ENCODE peak calls at places on chromosome 22, in six cellular contexts. One of them, this sample, is unnamed.

GRCh38 chr22:27115816-27116256 is 458.4 kb downstream of the MIAT start:
- DNase-seq in fibroblast of the aortic adventitia: peak; percentile 63
- DNase-seq in Caco-2: peak; percentile 52
- DNase-seq in GM12865: no peak
- DNase-seq in Peyer's patch: no peak
- DNase-seq in AG10803: peak; percentile 79
- DNase-seq in this sample: peak; percentile 81

GRCh38 chr22:33884829-33885228 is 35.4 kb downstream of the LARGE1 start:
- DNase-seq in GM12865: no peak
- DNase-seq in Peyer's patch: no peak
- DNase-seq in AG10803: no peak
- DNase-seq in Caco-2: no peak
- DNase-seq in fibroblast of the aortic adventitia: no peak
- DNase-seq in this sample: no peak

GRCh38 chr22:49004484-49005399 is 822.9 kb downstream of the BRD1 start:
- DNase-seq in Caco-2: no peak
- DNase-seq in GM12865: no peak
- DNase-seq in fibroblast of the aortic adventitia: no peak
- DNase-seq in AG10803: no peak
- DNase-seq in Peyer's patch: no peak
- DNase-seq in this sample: no peak

GRCh38 chr22:17969732-17970131 is 54.6 kb downstream of the MICAL3 start:
- DNase-seq in Peyer's patch: no peak
- DNase-seq in GM12865: no peak
- DNase-seq in Caco-2: no peak
- DNase-seq in fibroblast of the aortic adventitia: peak; percentile 86
- DNase-seq in AG10803: peak; percentile 90
- DNase-seq in this sample: peak; percentile 96

GRCh38 chr22:36433318-36434231 is 45.8 kb upstream of the MYH9 start:
- DNase-seq in AG10803: no peak
- DNase-seq in Peyer's patch: no peak
- DNase-seq in fibroblast of the aortic adventitia: no peak
- DNase-seq in GM12865: no peak
- DNase-seq in Caco-2: no peak
- DNase-seq in this sample: no peak

GRCh38 chr22:22159384-22159783 is 85.2 kb upstream of the VPREB1 start:
- DNase-seq in GM12865: no peak
- DNase-seq in fibroblast of the aortic adventitia: no peak
- DNase-seq in AG10803: no peak
- DNase-seq in Caco-2: no peak
- DNase-seq in Peyer's patch: no peak
- DNase-seq in this sample: no peak

GRCh38 chr22:23268877-23269276 is 88.6 kb downstream of the BCR start:
- DNase-seq in Caco-2: no peak
- DNase-seq in Peyer's patch: peak; percentile 44
- DNase-seq in GM12865: peak; percentile 77
- DNase-seq in AG10803: no peak
- DNase-seq in fibroblast of the aortic adventitia: no peak
- DNase-seq in this sample: no peak

GRCh38 chr22:32733900-32734299 is 67.6 kb upstream of the TIMP3 start:
- DNase-seq in fibroblast of the aortic adventitia: no peak
- DNase-seq in Caco-2: no peak
- DNase-seq in Peyer's patch: no peak
- DNase-seq in AG10803: no peak
- DNase-seq in GM12865: no peak
- DNase-seq in this sample: no peak

GRCh38 chr22:35534091-35534490 is 6.5 kb upstream of the RASD2 start:
- DNase-seq in AG10803: no peak
- DNase-seq in fibroblast of the aortic adventitia: no peak
- DNase-seq in GM12865: peak; percentile 12
- DNase-seq in Caco-2: no peak
- DNase-seq in Peyer's patch: no peak
- DNase-seq in this sample: no peak

GRCh38 chr22:36280379-36280778 is 27.4 kb downstream of the APOL1 start:
- DNase-seq in AG10803: no peak
- DNase-seq in Peyer's patch: no peak
- DNase-seq in Caco-2: no peak
- DNase-seq in fibroblast of the aortic adventitia: no peak
- DNase-seq in GM12865: no peak
- DNase-seq in this sample: no peak

GRCh38 chr22:25780673-25781072 is 38.7 kb downstream of the MYO18B start:
- DNase-seq in Peyer's patch: no peak
- DNase-seq in AG10803: no peak
- DNase-seq in GM12865: no peak
- DNase-seq in Caco-2: no peak
- DNase-seq in fibroblast of the aortic adventitia: no peak
- DNase-seq in this sample: no peak

GRCh38 chr22:26949193-26949592 is 291.8 kb downstream of the MIAT start:
- DNase-seq in Peyer's patch: no peak
- DNase-seq in AG10803: no peak
- DNase-seq in fibroblast of the aortic adventitia: peak; percentile 32
- DNase-seq in GM12865: peak; percentile 12
- DNase-seq in Caco-2: peak; percentile 51
- DNase-seq in this sample: peak; percentile 8

GRCh38 chr22:49522582-49523373 is 304.9 kb downstream of the BRD1 start:
- DNase-seq in Peyer's patch: no peak
- DNase-seq in Caco-2: no peak
- DNase-seq in GM12865: no peak
- DNase-seq in AG10803: no peak
- DNase-seq in fibroblast of the aortic adventitia: no peak
- DNase-seq in this sample: no peak

GRCh38 chr22:22748756-22749155 is 104.3 kb downstream of the GGTLC2 start:
- DNase-seq in Peyer's patch: no peak
- DNase-seq in Caco-2: no peak
- DNase-seq in GM12865: no peak
- DNase-seq in fibroblast of the aortic adventitia: no peak
- DNase-seq in AG10803: no peak
- DNase-seq in this sample: no peak

GRCh38 chr22:36330655-36331305 is 57.0 kb downstream of the MYH9 start:
- DNase-seq in Caco-2: no peak
- DNase-seq in Peyer's patch: no peak
- DNase-seq in AG10803: peak; percentile 51
- DNase-seq in GM12865: peak; percentile 26
- DNase-seq in fibroblast of the aortic adventitia: peak; percentile 77
- DNase-seq in this sample: peak; percentile 67

GRCh38 chr22:35552186-35552842 is 11.7 kb downstream of the RASD2 start:
- DNase-seq in Peyer's patch: peak; percentile 82
- DNase-seq in AG10803: no peak
- DNase-seq in fibroblast of the aortic adventitia: no peak
- DNase-seq in GM12865: peak; percentile 72
- DNase-seq in Caco-2: no peak
- DNase-seq in this sample: peak; percentile 79

GRCh38 chr22:28925916-28926315 is 42.5 kb downstream of the ZNRF3 start:
- DNase-seq in fibroblast of the aortic adventitia: no peak
- DNase-seq in Caco-2: no peak
- DNase-seq in AG10803: no peak
- DNase-seq in GM12865: no peak
- DNase-seq in Peyer's patch: no peak
- DNase-seq in this sample: no peak

GRCh38 chr22:34225278-34225677 is 305.0 kb upstream of the LARGE1 start:
- DNase-seq in AG10803: no peak
- DNase-seq in fibroblast of the aortic adventitia: no peak
- DNase-seq in Caco-2: no peak
- DNase-seq in Peyer's patch: no peak
- DNase-seq in GM12865: no peak
- DNase-seq in this sample: no peak

GRCh38 chr22:36373258-36373579 is 14.5 kb downstream of the MYH9 start:
- DNase-seq in Caco-2: no peak
- DNase-seq in AG10803: no peak
- DNase-seq in fibroblast of the aortic adventitia: no peak
- DNase-seq in Peyer's patch: no peak
- DNase-seq in GM12865: no peak
- DNase-seq in this sample: no peak

GRCh38 chr22:32308934-32309333 is 48.7 kb upstream of the RFPL3 start:
- DNase-seq in Caco-2: no peak
- DNase-seq in Peyer's patch: no peak
- DNase-seq in fibroblast of the aortic adventitia: no peak
- DNase-seq in GM12865: no peak
- DNase-seq in AG10803: no peak
- DNase-seq in this sample: no peak

GRCh38 chr22:49307870-49308269 is 519.8 kb downstream of the BRD1 start:
- DNase-seq in GM12865: no peak
- DNase-seq in fibroblast of the aortic adventitia: no peak
- DNase-seq in Caco-2: no peak
- DNase-seq in AG10803: no peak
- DNase-seq in Peyer's patch: no peak
- DNase-seq in this sample: no peak

GRCh38 chr22:25747245-25747944 is 5.4 kb downstream of the MYO18B start:
- DNase-seq in GM12865: no peak
- DNase-seq in fibroblast of the aortic adventitia: peak; percentile 97
- DNase-seq in Caco-2: no peak
- DNase-seq in AG10803: peak; percentile 94
- DNase-seq in Peyer's patch: no peak
- DNase-seq in this sample: peak; percentile 85

GRCh38 chr22:27534720-27535125 is 266.8 kb downstream of the MN1 start:
- DNase-seq in Caco-2: peak; percentile 39
- DNase-seq in Peyer's patch: no peak
- DNase-seq in GM12865: no peak
- DNase-seq in fibroblast of the aortic adventitia: peak; percentile 94
- DNase-seq in AG10803: peak; percentile 97
- DNase-seq in this sample: peak; percentile 92

GRCh38 chr22:26581026-26581425 is 8.9 kb downstream of the TPST2 start:
- DNase-seq in GM12865: no peak
- DNase-seq in fibroblast of the aortic adventitia: no peak
- DNase-seq in AG10803: no peak
- DNase-seq in Peyer's patch: no peak
- DNase-seq in Caco-2: no peak
- DNase-seq in this sample: no peak

GRCh38 chr22:28716686-28717085 is 24.9 kb downstream of the CHEK2 start:
- DNase-seq in fibroblast of the aortic adventitia: no peak
- DNase-seq in Caco-2: no peak
- DNase-seq in AG10803: peak; percentile 39
- DNase-seq in GM12865: no peak
- DNase-seq in Peyer's patch: no peak
- DNase-seq in this sample: peak; percentile 88

GRCh38 chr22:50169181-50169759 is 1.3 kb upstream of the PANX2 start:
- DNase-seq in fibroblast of the aortic adventitia: no peak
- DNase-seq in Peyer's patch: no peak
- DNase-seq in AG10803: no peak
- DNase-seq in GM12865: no peak
- DNase-seq in Caco-2: no peak
- DNase-seq in this sample: no peak

DNA sequence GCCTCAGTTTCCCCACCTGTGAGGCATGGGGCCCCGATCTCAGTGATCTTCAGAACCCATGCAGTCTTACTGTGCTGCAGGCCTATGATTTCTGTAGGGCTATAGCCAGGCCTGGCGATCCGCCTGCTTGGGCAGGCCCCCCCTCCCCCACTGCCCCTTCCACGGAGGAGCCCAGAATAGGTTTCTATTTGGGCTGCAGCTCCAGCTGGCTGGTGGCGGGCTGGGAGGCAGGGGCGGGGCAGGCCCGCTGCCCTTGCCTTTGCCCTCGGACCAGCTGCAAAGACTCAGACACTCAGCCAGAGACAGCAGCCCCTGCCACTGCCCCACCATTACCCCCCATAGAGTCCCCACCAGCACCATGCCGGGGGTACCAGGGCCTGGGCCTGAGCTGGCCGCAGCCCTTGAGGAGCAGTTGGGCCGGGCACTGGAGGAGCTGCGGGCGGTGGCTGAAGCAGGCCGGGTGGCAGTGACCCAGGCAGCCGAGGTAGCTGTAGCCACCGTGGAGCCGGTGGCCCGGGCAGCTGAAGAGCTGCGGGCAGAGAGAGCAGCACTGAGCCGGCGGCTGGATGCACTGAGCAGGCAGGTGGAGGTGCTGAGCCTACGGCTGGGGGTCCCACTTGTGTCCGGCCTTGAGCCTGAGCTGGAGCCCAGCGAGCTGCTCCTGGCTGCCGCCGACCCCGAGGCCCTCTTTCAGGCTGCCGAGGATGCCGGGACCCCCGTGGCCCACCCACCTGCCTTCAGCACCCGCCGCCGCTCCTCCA is 12.2 kb downstream of the SMTN start:
- DNase-seq in fibroblast of the aortic adventitia: no peak
- DNase-seq in GM12865: no peak
- DNase-seq in Caco-2: no peak
- DNase-seq in AG10803: no peak
- DNase-seq in Peyer's patch: no peak
- DNase-seq in this sample: no peak
- H3K4me3 ChIP-seq in fibroblast of the aortic adventitia: no peak overlapping the region
- H3K4me3 ChIP-seq in GM12865: no peak overlapping the region
- H3K4me3 ChIP-seq in Caco-2: no peak overlapping the region
- H3K4me3 ChIP-seq in AG10803: no peak overlapping the region
- H3K4me3 ChIP-seq in Peyer's patch: peak overlapping the region; percentile 36
- H3K4me3 ChIP-seq in this sample: no peak overlapping the region

GRCh38 chr22:43895986-43896645 is 4.3 kb upstream of the PNPLA5 start:
- DNase-seq in Caco-2: no peak
- DNase-seq in fibroblast of the aortic adventitia: no peak
- DNase-seq in Peyer's patch: no peak
- DNase-seq in GM12865: no peak
- DNase-seq in AG10803: no peak
- DNase-seq in this sample: no peak
- TF ChIP-seq CTCF in Caco-2: no peak
- TF ChIP-seq CTCF in fibroblast of the aortic adventitia: no peak
- TF ChIP-seq CTCF in Peyer's patch: no peak
- TF ChIP-seq CTCF in GM12865: no peak
- TF ChIP-seq CTCF in AG10803: peak; percentile 3
- TF ChIP-seq CTCF in this sample: no peak

GRCh38 chr22:38069372-38070249 is 12.4 kb downstream of the PICK1 start:
- DNase-seq in GM12865: no peak
- DNase-seq in Caco-2: no peak
- DNase-seq in fibroblast of the aortic adventitia: peak; percentile 55
- DNase-seq in AG10803: peak; percentile 44
- DNase-seq in Peyer's patch: no peak
- DNase-seq in this sample: peak; percentile 69
- H3K4me3 ChIP-seq in GM12865: no peak overlapping the region
- H3K4me3 ChIP-seq in Caco-2: no peak overlapping the region
- H3K4me3 ChIP-seq in fibroblast of the aortic adventitia: no peak overlapping the region
- H3K4me3 ChIP-seq in AG10803: no peak overlapping the region
- H3K4me3 ChIP-seq in Peyer's patch: no peak overlapping the region
- H3K4me3 ChIP-seq in this sample: no peak overlapping the region

GRCh38 chr22:38097557-38098409 is 12.7 kb downstream of the BAIAP2L2 start:
- DNase-seq in Peyer's patch: no peak
- DNase-seq in GM12865: peak; percentile 20
- DNase-seq in Caco-2: no peak
- DNase-seq in AG10803: no peak
- DNase-seq in fibroblast of the aortic adventitia: peak; percentile 15
- DNase-seq in this sample: peak; percentile 54
- TF ChIP-seq CTCF in Peyer's patch: peak; percentile 3
- TF ChIP-seq CTCF in GM12865: peak; percentile 23
- TF ChIP-seq CTCF in Caco-2: no peak
- TF ChIP-seq CTCF in AG10803: peak; percentile 40
- TF ChIP-seq CTCF in fibroblast of the aortic adventitia: peak; percentile 48
- TF ChIP-seq CTCF in this sample: peak; percentile 75

GRCh38 chr22:39558254-39558727 is 12.3 kb upstream of the CACNA1I start:
- DNase-seq in fibroblast of the aortic adventitia: no peak
- DNase-seq in Peyer's patch: no peak
- DNase-seq in GM12865: no peak
- DNase-seq in AG10803: no peak
- DNase-seq in Caco-2: no peak
- DNase-seq in this sample: no peak
- H3K4me3 ChIP-seq in fibroblast of the aortic adventitia: no peak overlapping the region
- H3K4me3 ChIP-seq in Peyer's patch: peak overlapping the region; percentile 39
- H3K4me3 ChIP-seq in GM12865: no peak overlapping the region
- H3K4me3 ChIP-seq in AG10803: no peak overlapping the region
- H3K4me3 ChIP-seq in Caco-2: no peak overlapping the region
- H3K4me3 ChIP-seq in this sample: no peak overlapping the region

GRCh38 chr22:30435674-30436126 is 10.1 kb downstream of the MTFP1 start:
- DNase-seq in fibroblast of the aortic adventitia: no peak
- DNase-seq in GM12865: peak; percentile 72
- DNase-seq in AG10803: no peak
- DNase-seq in Caco-2: no peak
- DNase-seq in Peyer's patch: peak; percentile 80
- DNase-seq in this sample: no peak
- TF ChIP-seq CTCF in fibroblast of the aortic adventitia: no peak
- TF ChIP-seq CTCF in GM12865: no peak
- TF ChIP-seq CTCF in AG10803: no peak
- TF ChIP-seq CTCF in Caco-2: no peak
- TF ChIP-seq CTCF in Peyer's patch: no peak
- TF ChIP-seq CTCF in this sample: no peak

GRCh38 chr22:45120931-45121330 is 42.8 kb upstream of the NUP50 start:
- DNase-seq in GM12865: no peak
- DNase-seq in AG10803: no peak
- DNase-seq in Peyer's patch: no peak
- DNase-seq in Caco-2: no peak
- DNase-seq in fibroblast of the aortic adventitia: no peak
- DNase-seq in this sample: no peak
- H3K4me3 ChIP-seq in GM12865: no peak overlapping the region
- H3K4me3 ChIP-seq in AG10803: no peak overlapping the region
- H3K4me3 ChIP-seq in Peyer's patch: no peak overlapping the region
- H3K4me3 ChIP-seq in Caco-2: no peak overlapping the region
- H3K4me3 ChIP-seq in fibroblast of the aortic adventitia: no peak overlapping the region
- H3K4me3 ChIP-seq in this sample: no peak overlapping the region

This sample was measured in choroid plexus epithelial cell.